ENCODE peak calls at places on chromosome 10, in four cellular contexts. One of them, this sample, is unnamed.

GRCh38 chr10:4939224-4940072 is 23.8 kb upstream of the AKR1C1 start:
- DNase-seq in progenitor cell of endocrine pancreas: no peak
- DNase-seq in IMR-90: no peak
- DNase-seq in AG04450: no peak
- DNase-seq in this sample: no peak

GRCh38 chr10:121926669-121927360 is 1.0 kb downstream of the ATE1 start:
- DNase-seq in progenitor cell of endocrine pancreas: no peak
- DNase-seq in IMR-90: no peak
- DNase-seq in AG04450: no peak
- DNase-seq in this sample: no peak

GRCh38 chr10:89147256-89147655 is 59.9 kb downstream of the CH25H start:
- DNase-seq in progenitor cell of endocrine pancreas: no peak
- DNase-seq in IMR-90: peak
- DNase-seq in AG04450: peak
- DNase-seq in this sample: no peak

GRCh38 chr10:79079490-79080355 is 11.0 kb downstream of the ZMIZ1 start:
- DNase-seq in progenitor cell of endocrine pancreas: no peak
- DNase-seq in IMR-90: peak
- DNase-seq in AG04450: no peak
- DNase-seq in this sample: no peak

GRCh38 chr10:64507869-64508609 is 986.8 kb downstream of the REEP3 start:
- DNase-seq in progenitor cell of endocrine pancreas: no peak
- DNase-seq in IMR-90: no peak
- DNase-seq in AG04450: no peak
- DNase-seq in this sample: no peak

GRCh38 chr10:94412439-94412838 is 10.1 kb downstream of the TBC1D12 start:
- DNase-seq in progenitor cell of endocrine pancreas: no peak
- DNase-seq in IMR-90: peak
- DNase-seq in AG04450: peak
- DNase-seq in this sample: no peak

GRCh38 chr10:113226404-113226803 is 276.4 kb downstream of the TCF7L2 start:
- DNase-seq in progenitor cell of endocrine pancreas: no peak
- DNase-seq in IMR-90: no peak
- DNase-seq in AG04450: no peak
- DNase-seq in this sample: no peak

GRCh38 chr10:72564596-72564995 is 61.3 kb downstream of the MICU1 start:
- DNase-seq in progenitor cell of endocrine pancreas: no peak
- DNase-seq in IMR-90: peak
- DNase-seq in AG04450: peak
- DNase-seq in this sample: no peak

GRCh38 chr10:78846071-78846470 is 222.7 kb upstream of the ZMIZ1 start:
- DNase-seq in progenitor cell of endocrine pancreas: no peak
- DNase-seq in IMR-90: no peak
- DNase-seq in AG04450: no peak
- DNase-seq in this sample: no peak

GRCh38 chr10:17003151-17003550 is 126.5 kb downstream of the CUBN start:
- DNase-seq in progenitor cell of endocrine pancreas: no peak
- DNase-seq in IMR-90: peak
- DNase-seq in AG04450: no peak
- DNase-seq in this sample: no peak

GRCh38 chr10:62422068-62422590 is 48.0 kb downstream of the ZNF365 start:
- DNase-seq in progenitor cell of endocrine pancreas: no peak
- DNase-seq in IMR-90: peak
- DNase-seq in AG04450: peak
- DNase-seq in this sample: no peak

GRCh38 chr10:3169738-3170137 is 2.8 kb downstream of the PITRM1 start:
- DNase-seq in progenitor cell of endocrine pancreas: no peak
- DNase-seq in IMR-90: no peak
- DNase-seq in AG04450: no peak
- DNase-seq in this sample: no peak

GRCh38 chr10:104274762-104275721 is 6.1 kb downstream of the GSTO2 start:
- DNase-seq in progenitor cell of endocrine pancreas: peak
- DNase-seq in IMR-90: no peak
- DNase-seq in AG04450: no peak
- DNase-seq in this sample: no peak

GRCh38 chr10:22693371-22693784 is 21.0 kb downstream of the PIP4K2A start:
- DNase-seq in progenitor cell of endocrine pancreas: no peak
- DNase-seq in IMR-90: peak
- DNase-seq in AG04450: no peak
- DNase-seq in this sample: no peak

GRCh38 chr10:110365356-110366143 is 60.8 kb upstream of the SMNDC1 start:
- DNase-seq in progenitor cell of endocrine pancreas: no peak
- DNase-seq in IMR-90: no peak
- DNase-seq in AG04450: no peak
- DNase-seq in this sample: no peak

GRCh38 chr10:124616040-124616835 is 127.9 kb downstream of the FAM53B start:
- DNase-seq in progenitor cell of endocrine pancreas: no peak
- DNase-seq in IMR-90: no peak
- DNase-seq in AG04450: no peak
- DNase-seq in this sample: no peak

GRCh38 chr10:63976538-63976937 is 455.3 kb downstream of the REEP3 start:
- DNase-seq in progenitor cell of endocrine pancreas: peak
- DNase-seq in IMR-90: peak
- DNase-seq in AG04450: no peak
- DNase-seq in this sample: no peak

GRCh38 chr10:61760943-61761824 is 98.5 kb downstream of the CABCOCO1 start:
- DNase-seq in progenitor cell of endocrine pancreas: no peak
- DNase-seq in IMR-90: peak
- DNase-seq in AG04450: peak
- DNase-seq in this sample: no peak

GRCh38 chr10:49426490-49427360 is 30.8 kb upstream of the DRGX start:
- DNase-seq in progenitor cell of endocrine pancreas: no peak
- DNase-seq in IMR-90: no peak
- DNase-seq in AG04450: no peak
- DNase-seq in this sample: no peak

GRCh38 chr10:99276848-99277486 is 41.3 kb upstream of the HPSE2 start:
- DNase-seq in progenitor cell of endocrine pancreas: no peak
- DNase-seq in IMR-90: peak
- DNase-seq in AG04450: no peak
- DNase-seq in this sample: no peak

GRCh38 chr10:42926831-42927230 is 144.2 kb downstream of the BMS1 start:
- DNase-seq in progenitor cell of endocrine pancreas: no peak
- DNase-seq in IMR-90: no peak
- DNase-seq in AG04450: no peak
- DNase-seq in this sample: no peak

GRCh38 chr10:74058658-74059057 is 60.7 kb downstream of the VCL start:
- DNase-seq in progenitor cell of endocrine pancreas: no peak
- DNase-seq in IMR-90: no peak
- DNase-seq in AG04450: no peak
- DNase-seq in this sample: no peak

GRCh38 chr10:13113544-13113943 is 13.6 kb downstream of the OPTN start:
- DNase-seq in progenitor cell of endocrine pancreas: no peak
- DNase-seq in IMR-90: no peak
- DNase-seq in AG04450: no peak
- DNase-seq in this sample: no peak

GRCh38 chr10:23095404-23095965 is at the start of gene MSRB2:
- DNase-seq in progenitor cell of endocrine pancreas: peak
- DNase-seq in IMR-90: peak
- DNase-seq in AG04450: peak
- DNase-seq in this sample: peak

GRCh38 chr10:84902549-84902948 is 574.2 kb downstream of the CCSER2 start:
- DNase-seq in progenitor cell of endocrine pancreas: no peak
- DNase-seq in IMR-90: no peak
- DNase-seq in AG04450: no peak
- DNase-seq in this sample: no peak

GRCh38 chr10:34192646-34193045 is 622.5 kb downstream of the PARD3 start:
- DNase-seq in progenitor cell of endocrine pancreas: no peak
- DNase-seq in IMR-90: no peak
- DNase-seq in AG04450: no peak
- DNase-seq in this sample: no peak

GRCh38 chr10:70956029-70956759 is 67.8 kb upstream of the PCBD1 start:
- DNase-seq in progenitor cell of endocrine pancreas: no peak
- DNase-seq in IMR-90: no peak
- DNase-seq in AG04450: no peak
- DNase-seq in this sample: no peak

GRCh38 chr10:102678842-102679289 is 34.6 kb downstream of the TRIM8 start:
- DNase-seq in progenitor cell of endocrine pancreas: peak
- DNase-seq in IMR-90: peak
- DNase-seq in AG04450: no peak
- DNase-seq in this sample: no peak

GRCh38 chr10:5743736-5744135 is 59.1 kb downstream of the TASOR2 start:
- DNase-seq in progenitor cell of endocrine pancreas: no peak
- DNase-seq in IMR-90: no peak
- DNase-seq in AG04450: no peak
- DNase-seq in this sample: no peak

GRCh38 chr10:60253490-60253889 is 136.2 kb downstream of the ANK3 start:
- DNase-seq in progenitor cell of endocrine pancreas: no peak
- DNase-seq in IMR-90: no peak
- DNase-seq in AG04450: no peak
- DNase-seq in this sample: no peak

GRCh38 chr10:18221123-18221522 is 80.9 kb downstream of the CACNB2 start:
- DNase-seq in progenitor cell of endocrine pancreas: no peak
- DNase-seq in IMR-90: peak
- DNase-seq in AG04450: no peak
- DNase-seq in this sample: no peak

GRCh38 chr10:7563770-7564169 is 103.0 kb downstream of the ITIH5 start:
- DNase-seq in progenitor cell of endocrine pancreas: no peak
- DNase-seq in IMR-90: no peak
- DNase-seq in AG04450: no peak
- DNase-seq in this sample: no peak

GRCh38 chr10:117092386-117092785 is 45.7 kb downstream of the VAX1 start:
- DNase-seq in progenitor cell of endocrine pancreas: no peak
- DNase-seq in IMR-90: no peak
- DNase-seq in AG04450: no peak
- DNase-seq in this sample: no peak

GRCh38 chr10:12042797-12043651 is at the start of gene UPF2:
- DNase-seq in progenitor cell of endocrine pancreas: peak
- DNase-seq in IMR-90: peak
- DNase-seq in AG04450: peak
- DNase-seq in this sample: peak

GRCh38 chr10:12045610-12046009 is 3.0 kb upstream of the UPF2 start:
- DNase-seq in progenitor cell of endocrine pancreas: no peak
- DNase-seq in IMR-90: no peak
- DNase-seq in AG04450: no peak
- DNase-seq in this sample: no peak

GRCh38 chr10:12041766-12042408 is 722 bp downstream of the UPF2 start:
- DNase-seq in progenitor cell of endocrine pancreas: no peak
- DNase-seq in IMR-90: peak
- DNase-seq in AG04450: no peak
- DNase-seq in this sample: no peak

GRCh38 chr10:12042409-12042796 is 206 bp downstream of the UPF2 start:
- DNase-seq in progenitor cell of endocrine pancreas: peak
- DNase-seq in IMR-90: peak
- DNase-seq in AG04450: no peak
- DNase-seq in this sample: no peak
- TF ChIP-seq CTCF in progenitor cell of endocrine pancreas: no peak
- TF ChIP-seq CTCF in IMR-90: no peak
- TF ChIP-seq CTCF in AG04450: no peak
- TF ChIP-seq CTCF in this sample: no peak

DNA sequence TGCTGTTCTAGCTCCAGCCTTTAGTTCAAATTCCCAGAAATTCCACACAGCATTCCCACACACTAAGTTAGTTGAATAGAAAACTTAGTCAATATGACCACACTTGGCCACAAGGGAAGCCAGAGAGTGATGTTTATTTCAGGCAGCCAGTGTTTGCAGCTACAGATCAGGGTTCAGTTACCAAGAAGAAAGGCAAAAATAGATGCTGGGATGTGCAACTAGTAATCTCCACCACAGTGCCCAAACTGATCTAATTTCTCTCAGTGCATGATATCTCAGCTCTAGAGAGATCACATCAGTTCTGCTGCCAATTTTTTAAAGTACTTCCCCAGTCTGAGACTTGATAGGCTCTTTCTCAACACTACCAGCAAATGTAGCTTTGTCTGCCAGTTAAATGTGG is 17.6 kb downstream of the SLF2 start:
- DNase-seq in progenitor cell of endocrine pancreas: no peak
- DNase-seq in IMR-90: peak
- DNase-seq in AG04450: no peak
- DNase-seq in this sample: no peak
- TF ChIP-seq CTCF in progenitor cell of endocrine pancreas: no peak
- TF ChIP-seq CTCF in IMR-90: no peak
- TF ChIP-seq CTCF in AG04450: peak
- TF ChIP-seq CTCF in this sample: peak

DNA sequence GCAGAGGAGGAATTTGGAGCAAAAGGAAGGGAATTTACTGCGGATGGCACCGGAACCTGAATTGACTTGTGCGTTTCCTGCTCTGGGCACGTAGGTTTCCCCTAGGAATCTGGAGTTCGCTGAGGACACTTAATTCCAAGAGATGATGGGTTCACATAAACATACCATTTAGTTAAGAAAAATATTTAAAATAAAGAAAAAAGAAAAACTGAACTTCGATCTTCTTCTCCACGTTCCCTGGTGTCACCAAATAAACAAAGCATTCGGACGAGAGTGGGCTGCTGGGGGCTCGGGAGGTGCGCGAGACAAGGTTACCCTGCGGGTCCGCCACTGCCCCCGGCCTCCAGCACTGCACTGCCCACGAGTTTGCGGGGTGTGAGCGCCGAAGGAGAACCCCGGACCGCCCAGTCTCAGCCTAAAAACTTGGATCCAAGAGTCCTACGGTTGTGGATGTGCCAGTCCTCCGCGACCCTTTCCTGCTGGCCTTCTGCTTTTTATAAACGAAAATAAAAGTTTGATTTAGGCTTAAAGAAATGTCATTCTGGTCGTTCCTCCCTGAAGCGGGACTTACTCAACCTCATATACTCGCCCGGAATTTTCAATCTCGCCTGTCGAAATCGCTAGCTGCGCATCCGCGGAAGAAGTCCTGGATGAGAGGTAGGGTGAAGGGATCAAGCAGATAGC is 30.3 kb downstream of the SKIDA1 start:
- DNase-seq in progenitor cell of endocrine pancreas: no peak
- DNase-seq in IMR-90: peak
- DNase-seq in AG04450: no peak
- DNase-seq in this sample: no peak
- TF ChIP-seq CTCF in progenitor cell of endocrine pancreas: no peak
- TF ChIP-seq CTCF in IMR-90: no peak
- TF ChIP-seq CTCF in AG04450: no peak
- TF ChIP-seq CTCF in this sample: no peak

GRCh38 chr10:118732253-118733194 is 22.2 kb downstream of the CACUL1 start:
- DNase-seq in progenitor cell of endocrine pancreas: no peak
- DNase-seq in IMR-90: no peak
- DNase-seq in AG04450: no peak
- DNase-seq in this sample: no peak

GRCh38 chr10:118737594-118738302 is 17.0 kb downstream of the CACUL1 start:
- DNase-seq in progenitor cell of endocrine pancreas: no peak
- DNase-seq in IMR-90: no peak
- DNase-seq in AG04450: no peak
- DNase-seq in this sample: no peak

GRCh38 chr10:118735294-118735693 is 19.5 kb downstream of the CACUL1 start:
- DNase-seq in progenitor cell of endocrine pancreas: no peak
- DNase-seq in IMR-90: no peak
- DNase-seq in AG04450: no peak
- DNase-seq in this sample: no peak

GRCh38 chr10:118730699-118731456 is 23.9 kb downstream of the CACUL1 start:
- DNase-seq in progenitor cell of endocrine pancreas: no peak
- DNase-seq in IMR-90: no peak
- DNase-seq in AG04450: no peak
- DNase-seq in this sample: no peak

DNA sequence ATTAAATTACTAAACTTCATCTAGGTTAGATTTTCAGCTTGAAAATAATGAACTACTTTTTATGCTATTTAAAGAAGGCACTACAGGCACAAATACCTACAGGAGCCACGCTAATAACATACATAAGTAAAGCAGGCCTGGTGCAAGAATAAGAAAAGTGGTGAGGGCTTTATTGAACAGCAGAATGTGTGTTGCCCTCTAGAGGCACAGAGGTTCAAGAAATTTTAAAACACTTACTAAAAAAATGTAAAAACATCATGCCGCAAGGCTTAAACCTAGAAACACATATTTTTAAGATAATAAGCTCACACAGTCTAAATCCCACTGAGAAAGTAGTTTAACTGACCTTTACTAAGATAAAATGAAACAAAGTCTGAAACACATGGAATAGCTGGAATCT is 20.3 kb downstream of the CACUL1 start:
- DNase-seq in progenitor cell of endocrine pancreas: no peak
- DNase-seq in IMR-90: no peak
- DNase-seq in AG04450: no peak
- DNase-seq in this sample: no peak
- TF ChIP-seq CTCF in progenitor cell of endocrine pancreas: peak
- TF ChIP-seq CTCF in IMR-90: peak
- TF ChIP-seq CTCF in AG04450: peak
- TF ChIP-seq CTCF in this sample: peak